ENCODE peak calls at places on chromosome 7, in seven cellular contexts. G, I, A, Q, M, X and Y are unnamed samples.

GRCh38 chr7:157875230-157876179 is 538.7 kb downstream of the DNAJB6 start:
- DNase-seq in G (no peak), I (no peak), A (peak), Q (no peak), M (peak), X (peak), Y (no peak)

GRCh38 chr7:39557222-39557621 is 9.0 kb upstream of the YAE1 start:
- DNase-seq in G (no peak), I (no peak), A (no peak), Q (no peak), M (no peak), X (no peak), Y (no peak)

GRCh38 chr7:119681336-119681735 is 591.6 kb upstream of the KCND2 start:
- DNase-seq in G (no peak), I (no peak), A (no peak), Q (no peak), M (no peak), X (no peak), Y (peak)

GRCh38 chr7:140165422-140165821 is 11.4 kb downstream of the KDM7A start:
- DNase-seq in G (no peak), I (peak), A (no peak), Q (peak), M (peak), X (no peak), Y (no peak)

GRCh38 chr7:923108-924041 is 31.1 kb downstream of the ADAP1 start:
- DNase-seq in G (peak), I (peak), A (peak), Q (peak), M (peak), X (peak), Y (peak)

GRCh38 chr7:3861371-3861770 is 560.3 kb downstream of the SDK1 start:
- DNase-seq in G (no peak), I (peak), A (no peak), Q (peak), M (no peak), X (no peak), Y (no peak)

GRCh38 chr7:7768977-7769376 is 50.6 kb upstream of the RPA3 start:
- DNase-seq in G (no peak), I (no peak), A (no peak), Q (no peak), M (no peak), X (no peak), Y (no peak)

GRCh38 chr7:43693687-43694398 is 35.5 kb downstream of the COA1 start:
- DNase-seq in G (no peak), I (peak), A (no peak), Q (peak), M (peak), X (no peak), Y (no peak)

GRCh38 chr7:98870807-98871491 is 1.1 kb upstream of the TMEM130 start:
- DNase-seq in G (no peak), I (no peak), A (no peak), Q (no peak), M (no peak), X (no peak), Y (no peak)

GRCh38 chr7:104328308-104328969 is at the start of gene LHFPL3:
- DNase-seq in G (peak), I (no peak), A (no peak), Q (no peak), M (no peak), X (no peak), Y (no peak)

GRCh38 chr7:102860351-102860811 is 52.4 kb upstream of the LRRC17 start:
- DNase-seq in G (no peak), I (peak), A (no peak), Q (peak), M (peak), X (no peak), Y (no peak)

GRCh38 chr7:131555565-131556054 is 818 bp downstream of the PODXL start:
- DNase-seq in G (no peak), I (no peak), A (no peak), Q (no peak), M (no peak), X (no peak), Y (no peak)

GRCh38 chr7:22275574-22276150 is 81.3 kb downstream of the RAPGEF5 start:
- DNase-seq in G (no peak), I (no peak), A (peak), Q (no peak), M (no peak), X (no peak), Y (no peak)

GRCh38 chr7:96354881-96355280 is 33.0 kb upstream of the SLC25A13 start:
- DNase-seq in G (no peak), I (no peak), A (no peak), Q (no peak), M (no peak), X (no peak), Y (no peak)

GRCh38 chr7:370775-371118 is 80.8 kb downstream of the FOXL3 start:
- DNase-seq in G (no peak), I (no peak), A (no peak), Q (no peak), M (no peak), X (no peak), Y (no peak)

GRCh38 chr7:46131916-46132795 is 211.1 kb upstream of the IGFBP3 start:
- DNase-seq in G (no peak), I (no peak), A (no peak), Q (no peak), M (no peak), X (no peak), Y (peak)

GRCh38 chr7:128137096-128137655 is 103.9 kb upstream of the LEP start:
- DNase-seq in G (no peak), I (peak), A (no peak), Q (no peak), M (no peak), X (no peak), Y (no peak)

GRCh38 chr7:43528581-43529354 is 54.1 kb upstream of the STK17A start:
- DNase-seq in G (no peak), I (no peak), A (no peak), Q (no peak), M (no peak), X (no peak), Y (no peak)

GRCh38 chr7:16644157-16644556 is 1.4 kb downstream of the ANKMY2 start:
- DNase-seq in G (no peak), I (no peak), A (no peak), Q (no peak), M (no peak), X (no peak), Y (no peak)

GRCh38 chr7:36272211-36272566 is 117.5 kb upstream of the ANLN start:
- DNase-seq in G (no peak), I (no peak), A (no peak), Q (no peak), M (no peak), X (no peak), Y (peak)

GRCh38 chr7:94012748-94013147 is 8.6 kb upstream of the BET1 start:
- DNase-seq in G (no peak), I (no peak), A (no peak), Q (no peak), M (no peak), X (no peak), Y (no peak)
- TF ChIP-seq CTCF in G (no peak), I (no peak), A (peak), Q (no peak), M (no peak), X (no peak), Y (no peak)

DNA sequence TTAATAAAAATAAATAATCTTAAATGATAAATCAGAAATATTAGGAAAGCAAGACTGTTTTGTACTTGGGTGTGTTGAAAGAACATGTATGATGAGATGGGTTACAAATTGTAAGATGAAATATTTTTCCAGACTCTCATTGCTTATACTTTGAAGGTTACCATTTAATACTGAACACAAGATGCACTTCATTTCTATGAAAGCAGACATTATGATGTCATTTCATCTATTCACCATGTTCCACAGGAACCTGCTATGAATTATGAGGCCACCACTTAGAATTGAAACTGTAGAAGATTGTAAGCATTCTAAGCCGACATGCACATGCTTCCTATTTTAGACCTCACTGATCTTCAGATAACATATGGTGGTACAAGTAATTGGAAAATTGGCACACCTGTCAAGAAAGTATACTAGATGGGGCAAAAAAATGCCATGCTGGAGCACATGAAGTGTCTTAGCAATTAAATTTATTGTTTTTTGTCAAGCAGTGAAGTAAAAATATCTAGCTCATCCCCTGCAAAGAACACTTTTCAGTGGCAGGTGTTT is 195.0 kb downstream of the PHF14 start:
- DNase-seq in G (no peak), I (no peak), A (no peak), Q (no peak), M (no peak), X (no peak), Y (no peak)
- H3K4me3 ChIP-seq in G (no peak), I (no peak), A (no peak), Q (no peak), M (no peak), X (no peak), Y (no peak)

DNA sequence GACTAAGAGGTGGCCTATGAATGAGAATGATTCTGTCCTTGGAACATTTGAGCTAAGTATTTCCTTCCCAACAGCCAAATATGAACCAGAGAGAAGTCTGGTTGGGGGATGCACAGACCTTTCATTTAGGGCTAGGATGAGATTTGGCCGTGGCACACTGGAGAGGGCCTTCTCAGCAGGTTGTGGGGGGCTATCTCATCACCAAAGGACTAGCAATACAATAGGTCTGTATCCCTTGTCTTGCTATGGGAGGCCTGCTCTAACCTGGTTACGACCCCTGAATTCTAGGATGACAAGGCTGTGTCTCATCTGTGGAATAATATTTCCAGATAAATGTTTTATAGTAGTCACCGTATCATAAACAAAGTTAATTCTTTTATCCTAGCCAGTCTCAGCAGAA is 133.0 kb downstream of the CHRM2 start:
- DNase-seq in G (no peak), I (peak), A (no peak), Q (no peak), M (no peak), X (no peak), Y (no peak)
- TF ChIP-seq CTCF in G (no peak), I (no peak), A (no peak), Q (no peak), M (no peak), X (no peak), Y (no peak)

DNA sequence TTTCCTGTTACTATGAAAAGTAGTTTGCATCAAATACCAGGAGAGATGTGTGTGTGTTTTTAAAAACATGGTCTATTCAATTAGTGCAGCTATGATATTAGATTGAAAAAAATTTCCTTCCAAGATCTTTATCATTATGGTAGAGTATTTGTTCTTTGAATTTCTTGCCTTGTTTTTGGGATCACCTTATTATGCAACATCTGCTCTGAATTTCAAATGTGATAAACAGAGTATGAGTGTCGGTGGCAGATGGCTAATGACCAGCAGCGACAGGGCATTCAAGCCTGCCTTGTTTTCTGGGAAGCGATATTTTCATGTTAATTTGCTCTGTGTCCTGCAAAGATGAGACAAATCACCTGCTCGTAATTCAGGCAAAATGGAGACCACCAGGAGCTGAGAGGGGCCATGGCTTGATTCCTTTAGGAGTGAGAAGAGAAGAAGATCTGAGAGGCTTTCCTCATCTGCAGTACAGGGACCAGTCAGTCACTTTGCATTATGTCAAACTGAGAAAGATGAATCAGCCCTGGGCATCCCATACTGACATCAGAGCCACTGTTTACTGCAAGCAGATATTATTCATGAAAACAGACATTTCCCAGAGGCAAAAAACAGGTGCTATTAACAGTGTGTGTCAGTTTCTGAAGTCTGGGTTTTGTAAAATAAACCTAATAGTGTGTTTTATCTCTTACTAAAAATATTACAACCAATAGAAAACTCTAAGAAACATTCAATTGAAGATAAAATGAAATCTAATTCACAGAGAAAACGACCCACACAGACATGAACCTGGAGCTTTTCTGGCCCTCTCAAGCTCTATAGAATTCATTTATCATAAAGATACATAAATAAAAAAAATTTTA is 67.6 kb downstream of the CDK6 start:
- DNase-seq in G (no peak), I (peak), A (no peak), Q (no peak), M (peak), X (no peak), Y (peak)
- H3K4me3 ChIP-seq in G (no peak), I (no peak), A (no peak), Q (no peak), M (no peak), X (no peak), Y (no peak)

GRCh38 chr7:143259765-143260164 is 3.5 kb upstream of the GSTK1 start:
- DNase-seq in G (no peak), I (no peak), A (no peak), Q (no peak), M (no peak), X (no peak), Y (no peak)

GRCh38 chr7:143258830-143259229 is 4.4 kb upstream of the GSTK1 start:
- DNase-seq in G (no peak), I (peak), A (no peak), Q (no peak), M (no peak), X (no peak), Y (peak)

GRCh38 chr7:143265017-143265693 is 1.9 kb downstream of the GSTK1 start:
- DNase-seq in G (no peak), I (no peak), A (no peak), Q (no peak), M (no peak), X (no peak), Y (no peak)

GRCh38 chr7:143261901-143262300 is 1.3 kb upstream of the GSTK1 start:
- DNase-seq in G (no peak), I (no peak), A (no peak), Q (no peak), M (no peak), X (no peak), Y (no peak)

GRCh38 chr7:143263266-143264195 is at the start of gene GSTK1:
- DNase-seq in G (peak), I (peak), A (peak), Q (peak), M (peak), X (peak), Y (peak)
- TF ChIP-seq CTCF in G (peak), I (no peak), A (no peak), Q (no peak), M (no peak), X (no peak), Y (no peak)

GRCh38 chr7:5824297-5824610 is 42.8 kb upstream of the RNF216 start:
- DNase-seq in G (no peak), I (no peak), A (no peak), Q (no peak), M (no peak), X (no peak), Y (peak)
- H3K4me3 ChIP-seq in G (no peak), I (no peak), A (no peak), Q (no peak), M (no peak), X (peak), Y (no peak)

DNA sequence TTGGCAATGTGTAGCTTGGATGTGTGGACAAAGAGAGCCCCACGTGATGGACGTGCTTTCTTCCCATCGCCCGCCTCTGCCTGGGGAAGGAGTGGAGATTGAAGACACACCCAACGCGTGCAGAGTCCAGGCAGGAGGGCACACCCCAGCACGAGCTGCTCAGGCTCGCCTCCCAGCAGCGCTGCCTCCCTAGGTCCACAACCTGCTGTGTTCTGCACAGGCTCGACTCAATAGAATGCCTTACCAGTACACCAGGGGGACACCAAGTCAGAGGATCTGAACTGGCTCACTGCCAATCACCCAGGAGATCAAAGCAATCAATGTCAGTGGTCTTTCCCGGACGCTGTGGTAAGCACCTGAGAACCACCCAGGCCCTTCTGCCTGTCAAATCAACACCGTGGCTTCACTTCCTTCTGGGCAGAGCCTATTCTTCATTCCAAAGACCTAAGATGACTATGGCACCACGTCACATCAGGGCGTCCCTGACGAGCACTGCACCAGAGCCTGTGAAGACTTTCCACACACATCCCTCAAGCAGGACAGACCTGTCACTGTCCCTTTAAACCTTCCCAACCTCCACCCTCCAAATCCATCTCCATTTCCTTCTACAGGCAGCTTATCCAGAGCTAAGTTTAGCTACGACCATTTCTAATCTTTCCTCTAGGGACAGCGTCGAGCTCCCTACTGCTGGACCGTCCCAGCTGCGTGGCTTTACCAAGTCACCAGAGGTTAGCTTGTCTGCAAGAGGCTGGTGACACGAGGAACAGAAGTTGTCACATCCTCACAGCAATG is 72.3 kb downstream of the AMZ1 start:
- DNase-seq in G (peak), I (peak), A (no peak), Q (no peak), M (peak), X (peak), Y (peak)
- TF ChIP-seq CTCF in G (peak), I (peak), A (peak), Q (peak), M (peak), X (peak), Y (peak)

GRCh38 chr7:106870528-106870927 is 5.4 kb downstream of the PIK3CG start:
- DNase-seq in G (no peak), I (no peak), A (no peak), Q (no peak), M (no peak), X (no peak), Y (no peak)
- H3K4me3 ChIP-seq in G (no peak), I (no peak), A (no peak), Q (no peak), M (no peak), X (no peak), Y (no peak)